ENCODE peak calls at places on chromosomes 2 and 18, in seven cellular contexts. H is AG10803, Q is IMR-90, D is heart right ventricle, X is testis, N is GM06990, S is Caco-2. K is an unnamed sample.

GRCh38 chr2:20398956-20399567 is 47.8 kb upstream of the RHOB start:
- DNase-seq in N (no peak), Q (peak), S (no peak), D (no peak), H (peak), X (no peak), K (no peak)

GRCh38 chr18:14912967-14913366 is 165.0 kb downstream of the ANKRD30B start:
- DNase-seq in Q (no peak), D (no peak), N (no peak), X (no peak), S (no peak), H (peak), K (no peak)

GRCh38 chr18:62366992-62367391 is 41.9 kb downstream of the TNFRSF11A start:
- DNase-seq in N (no peak), Q (no peak), D (no peak), H (no peak), X (no peak), S (no peak), K (no peak)

GRCh38 chr2:196291873-196292800 is 120.8 kb upstream of the STK17B start:
- DNase-seq in H (no peak), X (no peak), Q (no peak), N (no peak), S (no peak), D (no peak), K (peak)

GRCh38 chr2:884027-884748 is 66.5 kb upstream of the SNTG2 start:
- DNase-seq in S (no peak), D (no peak), X (no peak), H (no peak), N (no peak), Q (no peak), K (no peak)

GRCh38 chr2:237674731-237675276 is 47.4 kb downstream of the LRRFIP1 start:
- DNase-seq in Q (peak), X (peak), H (peak), S (no peak), D (peak), N (peak), K (peak)

GRCh38 chr2:241217320-241218031 is 29.0 kb downstream of the ANO7 start:
- DNase-seq in H (peak), X (peak), D (peak), S (peak), Q (peak), N (peak), K (peak)

GRCh38 chr2:178306351-178307073 is 112.2 kb downstream of the OSBPL6 start:
- DNase-seq in N (peak), Q (peak), X (peak), D (peak), H (peak), S (peak), K (peak)

GRCh38 chr2:174673876-174674275 is 76.3 kb upstream of the WIPF1 start:
- DNase-seq in S (no peak), Q (peak), H (peak), D (no peak), N (no peak), X (no peak), K (no peak)

GRCh38 chr2:181447040-181447439 is 10.1 kb upstream of the ITGA4 start:
- DNase-seq in N (no peak), H (no peak), D (no peak), S (no peak), X (no peak), Q (no peak), K (no peak)

GRCh38 chr2:66555511-66556324 is 120.8 kb downstream of the MEIS1 start:
- DNase-seq in D (no peak), H (peak), X (peak), S (no peak), Q (no peak), N (no peak), K (no peak)

GRCh38 chr2:176544579-176545365 is 275.5 kb downstream of the MTX2 start:
- DNase-seq in Q (no peak), X (no peak), N (no peak), H (no peak), S (no peak), D (no peak), K (no peak)

GRCh38 chr2:20525041-20526035 is 78.5 kb downstream of the RHOB start:
- DNase-seq in N (peak), D (peak), Q (peak), X (no peak), H (peak), S (peak), K (peak)

GRCh38 chr2:55929476-55929875 is 5.9 kb upstream of the EFEMP1 start:
- DNase-seq in S (no peak), D (no peak), H (peak), N (no peak), Q (no peak), X (no peak), K (no peak)

GRCh38 chr2:184683923-184684322 is 85.6 kb downstream of the ZNF804A start:
- DNase-seq in H (no peak), X (no peak), S (no peak), Q (no peak), D (no peak), N (no peak), K (no peak)

GRCh38 chr2:149218500-149218899 is 111.9 kb upstream of the LYPD6 start:
- DNase-seq in Q (no peak), X (no peak), D (no peak), H (no peak), S (no peak), N (no peak), K (no peak)

GRCh38 chr2:158381205-158381604 is 75.3 kb downstream of the CCDC148 start:
- DNase-seq in D (no peak), N (no peak), Q (no peak), S (no peak), H (no peak), X (no peak), K (no peak)

GRCh38 chr2:234026111-234026510 is 24.4 kb upstream of the SPP2 start:
- DNase-seq in Q (peak), S (no peak), D (no peak), N (no peak), X (no peak), H (no peak), K (peak)

GRCh38 chr2:3467654-3468053 is 51.7 kb downstream of the ADI1 start:
- DNase-seq in N (no peak), H (no peak), D (no peak), S (no peak), X (no peak), Q (no peak), K (no peak)

GRCh38 chr2:46548103-46548486 is 68.7 kb downstream of the TMEM247 start:
- DNase-seq in S (no peak), D (peak), Q (no peak), N (no peak), H (no peak), X (peak), K (no peak)

GRCh38 chr18:36630917-36631316 is 197.9 kb downstream of the TPGS2 start:
- DNase-seq in S (no peak), Q (no peak), X (no peak), H (no peak), N (no peak), D (peak), K (no peak)

GRCh38 chr18:26479065-26479685 is 69.2 kb downstream of the KCTD1 start:
- DNase-seq in X (no peak), N (no peak), S (no peak), Q (no peak), H (no peak), D (no peak), K (peak)

GRCh38 chr2:239830718-239831271 is 194.3 kb downstream of the NDUFA10 start:
- DNase-seq in N (no peak), X (peak), Q (no peak), H (no peak), D (no peak), S (no peak), K (no peak)

GRCh38 chr2:125745514-125745913 is 910.4 kb upstream of the GYPC start:
- DNase-seq in Q (no peak), N (no peak), X (peak), H (no peak), D (peak), S (peak), K (no peak)

GRCh38 chr2:8679567-8679826 is 2.4 kb upstream of the ID2 start:
- DNase-seq in X (no peak), N (no peak), H (no peak), S (no peak), D (no peak), Q (no peak), K (no peak)
- H3K4me3 ChIP-seq in X (peak), N (no peak), H (peak), S (peak), D (peak), Q (peak), K (peak)

GRCh38 chr2:28392297-28393114 is at the start of gene FOSL2:
- DNase-seq in Q (peak), S (peak), D (peak), N (peak), X (peak), H (peak), K (peak)

GRCh38 chr2:28390241-28390856 is 2.3 kb upstream of the FOSL2 start:
- DNase-seq in S (peak), H (peak), D (peak), Q (peak), N (peak), X (peak), K (peak)

GRCh38 chr2:28389399-28390240 is 3.0 kb upstream of the FOSL2 start:
- DNase-seq in H (no peak), S (peak), D (no peak), N (no peak), Q (no peak), X (no peak), K (no peak)

GRCh38 chr2:28391564-28392296 is 928 bp upstream of the FOSL2 start:
- DNase-seq in H (peak), X (peak), S (peak), N (peak), D (peak), Q (peak), K (peak)

DNA sequence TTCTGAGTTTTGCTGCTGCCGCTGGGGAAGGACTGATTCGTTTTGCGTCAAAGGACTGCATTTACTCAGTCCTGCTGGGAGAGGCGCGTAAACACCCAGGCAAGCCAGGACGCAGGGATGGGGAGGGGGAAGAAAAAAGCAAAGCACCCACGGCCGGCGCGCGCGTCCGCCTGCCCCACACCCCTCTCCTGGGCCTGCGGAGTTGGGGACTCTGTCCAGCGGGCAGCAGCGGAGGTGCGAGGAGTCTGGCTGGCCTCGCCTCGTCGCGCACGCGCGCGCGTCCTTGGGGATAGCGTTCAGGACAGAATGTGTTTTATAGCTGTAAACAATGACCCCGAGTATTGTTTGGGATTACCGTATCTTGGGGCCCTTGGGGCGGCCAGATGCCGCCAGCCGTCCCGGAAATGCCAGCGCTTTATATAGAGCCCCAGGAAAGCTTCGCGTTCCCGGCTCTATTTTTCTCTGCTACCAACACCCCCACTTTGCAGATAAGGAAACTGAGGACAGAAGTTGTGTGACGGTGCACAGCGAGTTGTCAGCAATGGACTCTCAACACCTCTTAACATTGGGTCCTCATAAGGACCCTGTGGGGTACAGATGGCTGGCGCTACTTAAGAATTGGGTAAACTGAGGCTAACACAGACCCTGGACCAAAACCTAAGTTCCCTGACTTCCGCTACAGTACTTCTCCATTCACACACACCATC is 1.6 kb upstream of the FOSL2 start:
- DNase-seq in H (peak), X (peak), D (peak), S (peak), Q (no peak), N (no peak), K (no peak)
- TF ChIP-seq CTCF in H (no peak), X (no peak), D (no peak), S (no peak), Q (no peak), N (no peak), K (no peak)

GRCh38 chr18:77249583-77250500 is at the start of gene GALR1:
- DNase-seq in N (peak), D (no peak), Q (no peak), H (no peak), X (no peak), S (no peak), K (no peak)

GRCh38 chr18:77250501-77250925 is 865 bp downstream of the GALR1 start:
- DNase-seq in S (no peak), N (peak), Q (no peak), X (no peak), H (no peak), D (no peak), K (no peak)

GRCh38 chr18:77250926-77251729 is 1.5 kb downstream of the GALR1 start:
- DNase-seq in N (peak), D (no peak), S (no peak), H (no peak), Q (no peak), X (no peak), K (no peak)

GRCh38 chr18:77248873-77249582 is 620 bp upstream of the GALR1 start:
- DNase-seq in S (no peak), X (no peak), N (no peak), D (no peak), Q (no peak), H (no peak), K (no peak)

GRCh38 chr18:77251730-77252050 is 2.0 kb downstream of the GALR1 start:
- DNase-seq in D (no peak), X (no peak), N (no peak), Q (no peak), S (no peak), H (no peak), K (no peak)
- H3K4me3 ChIP-seq in D (no peak), X (no peak), N (no peak), Q (no peak), S (no peak), H (no peak), K (no peak)

GRCh38 chr2:128292599-128293425 is 25.9 kb downstream of the HS6ST1 start:
- DNase-seq in X (peak), S (no peak), D (no peak), N (no peak), H (no peak), Q (no peak), K (peak)

GRCh38 chr2:128291844-128292598 is 26.6 kb downstream of the HS6ST1 start:
- DNase-seq in H (no peak), Q (no peak), D (no peak), N (no peak), S (no peak), X (no peak), K (no peak)

GRCh38 chr2:128293870-128294455 is 24.7 kb downstream of the HS6ST1 start:
- DNase-seq in S (no peak), Q (no peak), X (no peak), D (no peak), N (no peak), H (no peak), K (no peak)

GRCh38 chr2:128291161-128291843 is 27.4 kb downstream of the HS6ST1 start:
- DNase-seq in D (no peak), Q (no peak), X (no peak), S (no peak), N (no peak), H (no peak), K (no peak)

GRCh38 chr2:128293426-128293755 is 25.3 kb downstream of the HS6ST1 start:
- DNase-seq in D (no peak), X (no peak), H (no peak), S (no peak), Q (no peak), N (no peak), K (no peak)
- TF ChIP-seq CTCF in D (peak), X (no peak), H (no peak), S (no peak), Q (no peak), N (no peak), K (peak)

GRCh38 chr2:187554704-187555082 is 458 bp upstream of the TFPI start:
- DNase-seq in X (no peak), Q (no peak), N (no peak), D (no peak), H (no peak), S (no peak), K (no peak)
- H3K4me3 ChIP-seq in X (no peak), Q (peak), N (no peak), D (peak), H (no peak), S (no peak), K (no peak)

DNA sequence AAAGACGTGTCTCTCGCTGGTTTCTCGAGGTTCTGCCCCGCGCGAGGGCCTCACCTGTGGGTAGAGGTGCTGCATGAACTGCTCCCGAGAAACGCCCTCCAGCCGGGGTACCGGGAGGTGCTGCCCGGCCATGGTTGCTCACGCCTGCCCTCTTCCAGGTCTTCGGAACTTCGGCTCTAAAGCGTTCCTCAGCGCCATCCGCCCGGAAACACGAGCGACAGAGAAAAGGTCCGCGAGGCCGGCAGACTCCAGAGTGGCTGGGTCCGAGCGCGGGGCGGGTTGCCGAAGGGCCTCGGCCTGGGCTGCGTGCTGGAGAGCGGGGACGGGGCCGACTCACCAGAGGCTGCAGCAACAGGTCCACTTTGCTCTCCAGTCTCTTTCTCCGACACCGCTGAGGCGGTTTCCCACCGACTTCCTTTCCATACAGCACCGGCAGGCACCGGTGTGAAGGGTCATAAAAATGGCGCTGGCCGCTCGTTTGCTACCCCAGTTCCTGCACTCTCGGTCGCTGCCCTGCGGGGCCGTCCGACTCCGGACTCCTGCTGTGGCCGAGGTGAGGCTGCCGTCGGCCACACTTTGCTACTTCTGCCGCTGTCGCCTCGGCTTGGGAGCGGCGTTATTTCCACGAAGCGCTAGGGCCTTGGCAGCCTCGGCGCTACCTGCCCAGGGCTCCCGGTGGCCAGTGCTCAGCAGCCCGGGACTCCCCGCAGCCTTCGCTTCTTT is at the start of the genes MAIP1 and TYW5:
- DNase-seq in D (peak), N (peak), X (peak), Q (peak), H (peak), S (peak), K (peak)
- TF ChIP-seq CTCF in D (peak), N (peak), X (peak), Q (peak), H (peak), S (peak), K (peak)

GRCh38 chr2:88355486-88355885 is 97.0 kb downstream of the FOXI3 start:
- DNase-seq in D (no peak), S (no peak), H (no peak), N (no peak), Q (no peak), X (no peak), K (no peak)
- H3K4me3 ChIP-seq in D (no peak), S (no peak), H (no peak), N (no peak), Q (no peak), X (no peak), K (no peak)

GRCh38 chr2:13543550-13543949 is 826.8 kb downstream of the TRIB2 start:
- DNase-seq in Q (no peak), N (no peak), D (no peak), H (no peak), S (no peak), X (no peak), K (no peak)
- TF ChIP-seq CTCF in Q (no peak), N (no peak), D (no peak), H (no peak), S (no peak), X (no peak), K (no peak)

DNA sequence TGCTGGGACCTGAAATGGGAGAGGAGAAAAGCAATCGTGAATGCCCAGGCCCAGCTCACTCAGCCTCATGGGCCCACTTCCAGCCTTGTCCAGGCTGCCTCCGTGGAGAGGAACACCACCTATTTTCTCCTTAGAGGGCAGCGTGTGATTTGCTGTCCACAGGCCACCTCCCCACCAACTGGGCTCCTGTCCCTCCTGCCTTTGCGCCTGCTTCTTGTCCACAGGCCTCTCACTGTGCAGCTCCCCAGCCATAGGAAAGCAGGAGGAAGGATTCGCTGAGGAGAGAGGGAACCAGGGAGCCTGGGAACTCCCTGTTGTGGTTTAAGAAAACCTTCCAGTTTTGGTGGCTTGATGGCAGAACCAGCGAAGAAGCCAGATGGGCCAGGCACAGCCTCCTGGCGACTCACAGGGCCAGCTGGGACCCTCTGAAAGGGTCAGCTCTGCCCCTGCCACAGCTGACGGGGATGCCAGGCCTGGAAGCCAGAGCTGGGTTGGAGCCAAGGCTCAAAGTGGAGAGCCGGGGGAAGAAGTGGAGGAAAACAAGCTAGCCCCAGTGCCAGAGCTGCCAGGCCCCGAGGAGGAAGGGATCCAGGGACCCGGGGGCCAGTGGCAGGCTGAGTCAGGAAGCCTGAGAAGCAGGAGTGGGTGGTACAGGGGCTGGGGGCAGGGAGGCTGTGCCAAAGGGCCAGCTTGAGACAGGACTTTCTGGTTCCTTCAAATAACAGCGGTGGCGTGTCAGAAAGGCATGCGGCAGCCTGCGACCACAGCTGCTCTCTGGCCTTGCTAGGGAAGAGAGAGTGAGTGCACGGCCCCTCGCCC is 9.9 kb downstream of the TMBIM1 start:
- DNase-seq in Q (peak), N (no peak), H (peak), D (peak), X (no peak), S (peak), K (peak)
- H3K4me3 ChIP-seq in Q (no peak), N (no peak), H (no peak), D (no peak), X (no peak), S (no peak), K (no peak)

K was measured in astrocyte of the spinal cord.